ENCODE peak calls at places on chromosome 22, in seven cellular contexts. V is ovary; D is stimulated activated naive CD4-positive, alpha-beta T cell treated with Interleukin-2 at 50 U/mL for 16 hours; P is CD8-positive, alpha-beta memory T cell; Y is ELR; E is activated gamma-delta T cell; B is activated CD4-positive, alpha-beta T cell treated with anti-CD3 and anti-CD28 coated beads, Interleukin-2, amount 50 U/mL, for 48 hours. F is an unnamed sample.

GRCh38 chr22:44182591-44183588 is 2.2 kb downstream of the PARVG start:
- DNase-seq in V (no peak), B (peak), E (no peak), Y (no peak), D (no peak), P (peak), F (no peak)

GRCh38 chr22:23216331-23217170 is 36.2 kb downstream of the BCR start:
- DNase-seq in V (no peak), E (no peak), Y (no peak), D (peak), B (peak), P (no peak), F (peak)

GRCh38 chr22:19295733-19296132 is 4.2 kb upstream of the CLTCL1 start:
- DNase-seq in V (no peak), P (no peak), D (no peak), Y (no peak), B (no peak), E (no peak), F (no peak)

GRCh38 chr22:35930933-35931332 is 97.7 kb downstream of the RBFOX2 start:
- DNase-seq in D (no peak), Y (peak), P (no peak), B (no peak), V (no peak), E (no peak), F (peak)

GRCh38 chr22:26168934-26169311 is 339 bp upstream of the SEZ6L start:
- DNase-seq in V (no peak), B (no peak), Y (no peak), E (no peak), D (no peak), P (no peak), F (no peak)

GRCh38 chr22:17109113-17109865 is 11.9 kb downstream of the TMEM121B start:
- DNase-seq in D (no peak), V (no peak), E (no peak), Y (no peak), B (no peak), P (no peak), F (no peak)

GRCh38 chr22:41966607-41967240 is 2.5 kb upstream of the SEPTIN3 start:
- DNase-seq in P (no peak), Y (peak), V (no peak), D (no peak), E (no peak), B (peak), F (peak)

GRCh38 chr22:37884420-37884819 is 21.7 kb upstream of the MICALL1 start:
- DNase-seq in B (no peak), Y (no peak), E (no peak), V (no peak), D (no peak), P (no peak), F (no peak)

GRCh38 chr22:26394787-26395186 is 34.3 kb upstream of the ASPHD2 start:
- DNase-seq in P (no peak), E (no peak), D (no peak), Y (no peak), V (no peak), B (no peak), F (no peak)

F was measured in MCF 10A.